ENCODE peak calls at places on chromosomes 11 and 22, in nine cellular contexts. L is lower lobe of right lung; M is stomach; K is testis; T is GM23248; W is CD8-positive, alpha-beta T cell; F is cardiac muscle cell; E is OCI-LY7; O is transverse colon. H is an unnamed sample. For H3K4me1, the result is how much of the 10 kb centered on the place peaks cover.

GRCh38 chr11:83681045-83681781 is 395.0 kb upstream of the CCDC90B start:
- DNase-seq in F (no peak), T (peak), M (no peak), W (no peak), K (no peak), L (no peak), O (no peak), E (peak), H (no peak)

GRCh38 chr11:44744160-44744559 is 17.4 kb downstream of the TSPAN18 start:
- DNase-seq in F (no peak), E (no peak), W (no peak), K (no peak), M (no peak), O (no peak), L (no peak), T (peak), H (no peak)

GRCh38 chr22:35333220-35333619 is 33.5 kb downstream of the TOM1 start:
- DNase-seq in O (no peak), K (no peak), T (no peak), L (no peak), E (no peak), W (no peak), F (no peak), M (no peak), H (no peak)

GRCh38 chr11:4673781-4674180 is 23.9 kb downstream of the OR51E2 start:
- DNase-seq in T (no peak), K (no peak), O (no peak), E (no peak), W (no peak), M (no peak), F (no peak), L (no peak), H (no peak)

GRCh38 chr22:20777420-20778177 is 3.7 kb downstream of the SERPIND1 start:
- DNase-seq in W (no peak), T (peak), E (no peak), O (peak), M (no peak), F (peak), K (no peak), L (no peak), H (peak)

GRCh38 chr11:8259316-8259995 is 4.2 kb downstream of the LMO1 start:
- DNase-seq in O (no peak), F (no peak), T (no peak), M (peak), K (no peak), E (no peak), L (peak), W (no peak), H (no peak)

GRCh38 chr11:10693509-10694071 is at the start of gene IRAG1:
- DNase-seq in W (no peak), L (peak), M (peak), F (peak), E (no peak), T (peak), K (peak), O (peak), H (no peak)

GRCh38 chr11:85627332-85627997 is at the start of gene DLG2:
- DNase-seq in T (peak), F (peak), L (no peak), K (peak), W (no peak), M (no peak), O (no peak), E (peak), H (peak)

GRCh38 chr11:3808846-3809623 is 675 bp downstream of the PGAP2 start:
- DNase-seq in M (peak), T (peak), E (peak), F (peak), L (no peak), K (no peak), O (peak), W (peak), H (peak)

GRCh38 chr11:123103326-123103980 is 41.5 kb upstream of the HSPA8 start:
- DNase-seq in L (no peak), E (peak), T (peak), O (peak), K (peak), W (peak), F (peak), M (no peak), H (peak)

GRCh38 chr22:29156507-29156906 is 49.2 kb upstream of the EMID1 start:
- DNase-seq in W (no peak), M (no peak), L (no peak), F (peak), T (peak), E (no peak), K (no peak), O (no peak), H (no peak)

GRCh38 chr22:40240160-40240559 is 62.4 kb downstream of the TNRC6B start:
- DNase-seq in F (no peak), T (no peak), L (no peak), M (no peak), W (no peak), K (no peak), O (no peak), E (no peak), H (no peak)

GRCh38 chr22:40237788-40238424 is 60.2 kb downstream of the TNRC6B start:
- DNase-seq in L (no peak), F (no peak), K (no peak), W (no peak), O (no peak), M (no peak), T (peak), E (no peak), H (no peak)

GRCh38 chr22:40238425-40239344 is 61.0 kb downstream of the TNRC6B start:
- DNase-seq in O (no peak), L (no peak), W (no peak), M (peak), F (no peak), E (no peak), K (no peak), T (peak), H (no peak)

GRCh38 chr22:40240671-40241070 is 62.9 kb downstream of the TNRC6B start:
- DNase-seq in T (no peak), W (peak), M (no peak), O (no peak), K (no peak), E (no peak), F (no peak), L (no peak), H (no peak)

DNA sequence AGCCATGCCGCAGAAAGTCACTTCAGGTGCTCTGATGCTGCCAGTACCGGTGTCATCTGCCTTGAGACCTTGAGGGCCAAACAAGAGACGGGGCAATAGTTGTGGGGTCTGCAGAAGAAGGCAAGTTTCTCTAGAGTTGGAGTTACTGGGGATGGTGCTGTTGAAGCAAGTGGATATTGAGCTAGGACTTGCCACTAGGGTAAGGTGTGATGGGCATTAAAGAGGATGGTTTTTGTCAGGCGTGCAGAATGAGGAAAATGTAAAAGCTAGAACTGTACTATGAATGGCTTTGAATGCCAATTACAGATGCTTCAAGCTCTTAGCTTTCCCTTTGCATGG is 61.6 kb downstream of the TNRC6B start:
- DNase-seq in E (no peak), T (no peak), M (no peak), O (no peak), K (no peak), L (no peak), W (no peak), F (no peak), H (no peak)
- H3K4me3 ChIP-seq in E (no peak), T (no peak), M (no peak), O (no peak), K (no peak), L (no peak), W (no peak), F (no peak), H (no peak)

GRCh38 chr11:34626393-34626792 is 5.5 kb downstream of the EHF start:
- DNase-seq in F (no peak), W (no peak), K (no peak), L (no peak), T (peak), E (no peak), M (no peak), O (no peak), H (no peak)
- H3K4me1 ChIP-seq in F (under half), W (under half), K (under half), L (under half), T (under half), E (under half), M (under half), O (under half), H (under half)

GRCh38 chr11:127624455-127624854 is 623.9 kb upstream of the KIRREL3 start:
- DNase-seq in T (peak), M (no peak), E (no peak), O (no peak), W (no peak), F (no peak), L (no peak), K (peak), H (no peak)
- H3K4me3 ChIP-seq in T (no peak), M (no peak), E (no peak), O (no peak), W (no peak), F (no peak), L (no peak), K (no peak), H (no peak)

GRCh38 chr22:39361495-39361894 is 11.7 kb downstream of the SYNGR1 start:
- DNase-seq in K (no peak), T (no peak), O (no peak), L (no peak), M (no peak), W (no peak), E (no peak), F (no peak), H (no peak)
- H3K4me1 ChIP-seq in K (under half), T (under half), O (under half), L (under half), M (under half), W (under half), E (under half), F (under half), H (under half)

GRCh38 chr11:9569588-9570164 is 3.8 kb upstream of the WEE1 start:
- DNase-seq in E (no peak), T (no peak), O (no peak), L (no peak), F (no peak), K (no peak), M (no peak), W (no peak), H (no peak)

GRCh38 chr11:9570313-9570712 is 3.2 kb upstream of the WEE1 start:
- DNase-seq in O (no peak), K (no peak), F (no peak), T (no peak), M (no peak), W (no peak), L (no peak), E (no peak), H (no peak)

GRCh38 chr11:9567401-9567800 is 6.1 kb upstream of the WEE1 start:
- DNase-seq in L (no peak), T (no peak), O (no peak), M (no peak), K (no peak), E (no peak), W (no peak), F (no peak), H (no peak)

GRCh38 chr11:9568161-9568853 is 5.2 kb upstream of the WEE1 start:
- DNase-seq in F (no peak), W (no peak), M (no peak), K (no peak), E (no peak), O (no peak), L (no peak), T (peak), H (no peak)

GRCh38 chr11:9568854-9569587 is 4.4 kb upstream of the WEE1 start:
- DNase-seq in M (peak), E (peak), W (no peak), O (peak), T (peak), F (peak), L (peak), K (peak), H (peak)
- H3K4me3 ChIP-seq in M (peak), E (peak), W (no peak), O (peak), T (peak), F (no peak), L (peak), K (no peak), H (peak)

DNA sequence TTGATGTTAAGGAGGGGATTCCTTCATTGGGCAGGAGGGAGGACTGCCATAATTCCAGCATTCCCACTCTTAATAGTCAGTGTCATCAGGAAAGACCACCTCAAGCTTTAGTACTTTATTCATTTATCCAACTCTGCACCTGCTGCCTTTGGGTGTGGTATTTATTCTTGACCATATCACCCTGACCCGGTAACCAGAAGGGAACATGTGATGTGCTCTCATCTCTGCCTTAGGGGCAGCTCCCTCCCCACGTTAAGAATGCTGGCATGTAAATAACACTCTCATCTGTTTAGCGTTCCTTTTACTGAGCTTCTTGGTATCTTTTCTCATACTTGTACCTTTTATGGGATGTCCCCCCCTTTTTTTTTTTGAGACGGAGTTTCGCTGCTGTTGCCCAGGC is 7.7 kb downstream of the CAT start:
- DNase-seq in T (no peak), M (no peak), K (no peak), W (no peak), E (no peak), F (no peak), O (no peak), L (no peak), H (no peak)
- H3K4me1 ChIP-seq in T (under half), M (under half), K (under half), W (under half), E (under half), F (under half), O (under half), L (half or more), H (under half)

DNA sequence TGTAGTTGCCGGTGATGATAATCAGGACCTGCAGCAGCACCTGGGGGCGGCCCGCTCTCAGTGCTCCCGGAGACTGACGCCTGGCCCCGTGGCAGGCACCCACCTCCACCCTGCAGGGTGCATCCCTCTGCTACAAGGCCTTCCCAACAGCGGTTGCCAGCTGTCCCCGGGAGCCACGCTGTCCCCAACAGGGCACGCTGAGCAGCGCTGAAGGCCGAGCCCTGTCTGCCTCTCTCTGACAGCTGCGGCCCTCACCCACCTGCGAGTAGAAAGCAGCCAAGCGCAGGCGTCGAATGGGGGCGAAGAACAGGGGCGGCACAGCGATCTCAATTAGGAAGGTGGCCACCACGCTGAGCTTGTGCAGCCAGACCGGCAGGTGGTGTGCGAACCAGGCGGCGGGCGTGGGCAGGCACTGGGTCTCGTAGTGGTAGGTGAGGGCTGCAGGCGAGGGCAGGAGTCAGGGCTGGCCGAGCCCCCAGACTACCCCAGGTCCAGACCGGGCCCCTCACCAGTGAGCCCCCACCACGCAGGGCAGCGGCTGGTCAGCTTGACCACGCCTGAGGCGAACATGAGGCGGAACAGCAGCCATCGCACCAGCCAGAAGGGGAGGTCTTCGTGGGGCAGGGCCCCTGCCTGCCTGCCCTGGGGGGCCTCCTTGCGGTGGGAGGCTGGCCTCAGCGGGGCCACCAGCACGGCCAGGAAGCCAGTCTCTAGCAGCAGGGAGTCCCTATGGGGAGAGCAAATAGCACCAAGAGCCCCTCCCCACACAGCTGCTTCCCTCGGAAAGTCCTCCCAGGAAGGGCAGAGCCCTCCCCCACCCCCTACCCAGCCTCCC is 1.5 kb downstream of the LMF2 start:
- DNase-seq in W (no peak), L (peak), O (no peak), E (no peak), K (no peak), T (no peak), M (no peak), F (no peak), H (peak)
- H3K4me3 ChIP-seq in W (peak), L (peak), O (no peak), E (peak), K (peak), T (peak), M (peak), F (peak), H (peak)

GRCh38 chr11:62504158-62504973 is 42.2 kb downstream of the AHNAK start:
- DNase-seq in L (peak), K (no peak), F (peak), M (no peak), O (no peak), T (no peak), E (no peak), W (no peak), H (peak)
- H3K4me1 ChIP-seq in L (half or more), K (under half), F (under half), M (under half), O (half or more), T (under half), E (under half), W (under half), H (half or more)

H was measured in Caco-2.